ENCODE peak calls at places on chromosomes 4 and X, in four cellular contexts. Y, C, Z and I are unnamed samples.

GRCh38 chr4:4256799-4257198 is 8.8 kb upstream of the TMEM128 start:
- DNase-seq in Y (peak; percentile 50), C (no peak), Z (no peak), I (no peak)

GRCh38 chr4:1065732-1066131 is 47.6 kb downstream of the RNF212 start:
- DNase-seq in Y (no peak), C (no peak), Z (no peak), I (no peak)

GRCh38 chr4:55866973-55867574 is 13.6 kb downstream of the EXOC1 start:
- DNase-seq in Y (no peak), C (peak; percentile 74), Z (peak; percentile 18), I (peak; percentile 84)

GRCh38 chrX:71618787-71619186 is 476 bp upstream of the CXCR3 start:
- DNase-seq in Y (no peak), C (no peak), Z (no peak), I (no peak)

GRCh38 chr4:123826896-123827295 is 430.3 kb downstream of the SPRY1 start:
- DNase-seq in Y (no peak), C (peak; percentile 66), Z (no peak), I (peak; percentile 49)

GRCh38 chr4:6250235-6250983 is 19.2 kb upstream of the WFS1 start:
- DNase-seq in Y (peak; percentile 75), C (peak; percentile 59), Z (peak; percentile 84), I (peak; percentile 66)

GRCh38 chr4:98939892-98940298 is 11.0 kb upstream of the EIF4E start:
- DNase-seq in Y (peak; percentile 32), C (peak; percentile 80), Z (peak; percentile 27), I (peak; percentile 76)

GRCh38 chr4:3518511-3518880 is 13.7 kb downstream of the LRPAP1 start:
- DNase-seq in Y (no peak), C (no peak), Z (no peak), I (no peak)

GRCh38 chr4:158007566-158007965 is 165.3 kb downstream of the GASK1B start:
- DNase-seq in Y (no peak), C (no peak), Z (no peak), I (no peak)

GRCh38 chr4:158005021-158005420 is 167.8 kb downstream of the GASK1B start:
- DNase-seq in Y (no peak), C (no peak), Z (no peak), I (no peak)

GRCh38 chr4:158006973-158007372 is 165.9 kb downstream of the GASK1B start:
- DNase-seq in Y (no peak), C (no peak), Z (no peak), I (no peak)

GRCh38 chr4:158010346-158010745 is 162.5 kb downstream of the GASK1B start:
- DNase-seq in Y (no peak), C (no peak), Z (peak; percentile 79), I (no peak)

DNA sequence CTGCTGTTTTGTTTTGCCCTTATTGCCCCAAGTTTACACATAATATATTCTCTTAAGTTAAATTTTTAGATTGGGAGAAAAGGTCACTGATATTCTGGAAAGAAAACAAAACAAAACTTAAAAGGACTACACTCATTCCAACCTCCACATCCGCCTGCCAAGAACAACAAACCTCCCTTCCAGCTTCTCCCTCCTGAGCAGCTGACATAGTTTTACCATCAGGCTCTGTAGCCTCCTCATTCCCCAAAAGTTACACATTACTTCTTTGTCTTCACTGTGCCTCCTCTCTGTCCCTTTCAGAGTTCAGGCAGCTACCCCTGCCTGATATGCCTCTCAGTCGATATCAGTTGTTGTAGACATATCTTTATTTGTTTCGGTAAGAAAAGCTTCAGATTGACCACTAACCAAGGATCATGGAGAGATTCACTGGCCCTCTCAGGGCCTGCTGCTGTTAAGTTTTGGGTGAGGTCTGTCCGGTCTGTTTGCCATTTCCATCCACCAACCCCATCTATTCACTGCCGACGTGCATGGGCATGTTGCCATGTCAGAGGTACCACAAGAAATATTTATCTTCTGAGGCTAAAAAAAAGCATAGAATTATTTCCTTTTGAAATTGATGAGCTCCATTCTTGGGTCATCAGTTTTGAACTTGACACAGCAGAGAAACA is 164.1 kb downstream of the GASK1B start:
- DNase-seq in Y (no peak), C (peak; percentile 63), Z (no peak), I (no peak)
- H4K8ac ChIP-seq in Y (no peak overlapping the region), C (no peak overlapping the region), Z (no peak overlapping the region), I (peak overlapping the region; percentile 54)

GRCh38 chr4:2080429-2081300 is 21.5 kb downstream of the NAT8L start:
- DNase-seq in Y (peak; percentile 21), C (no peak), Z (no peak), I (no peak)
- H4K91ac ChIP-seq in Y (no peak overlapping the region), C (no peak overlapping the region), Z (no peak overlapping the region), I (no peak overlapping the region)

DNA sequence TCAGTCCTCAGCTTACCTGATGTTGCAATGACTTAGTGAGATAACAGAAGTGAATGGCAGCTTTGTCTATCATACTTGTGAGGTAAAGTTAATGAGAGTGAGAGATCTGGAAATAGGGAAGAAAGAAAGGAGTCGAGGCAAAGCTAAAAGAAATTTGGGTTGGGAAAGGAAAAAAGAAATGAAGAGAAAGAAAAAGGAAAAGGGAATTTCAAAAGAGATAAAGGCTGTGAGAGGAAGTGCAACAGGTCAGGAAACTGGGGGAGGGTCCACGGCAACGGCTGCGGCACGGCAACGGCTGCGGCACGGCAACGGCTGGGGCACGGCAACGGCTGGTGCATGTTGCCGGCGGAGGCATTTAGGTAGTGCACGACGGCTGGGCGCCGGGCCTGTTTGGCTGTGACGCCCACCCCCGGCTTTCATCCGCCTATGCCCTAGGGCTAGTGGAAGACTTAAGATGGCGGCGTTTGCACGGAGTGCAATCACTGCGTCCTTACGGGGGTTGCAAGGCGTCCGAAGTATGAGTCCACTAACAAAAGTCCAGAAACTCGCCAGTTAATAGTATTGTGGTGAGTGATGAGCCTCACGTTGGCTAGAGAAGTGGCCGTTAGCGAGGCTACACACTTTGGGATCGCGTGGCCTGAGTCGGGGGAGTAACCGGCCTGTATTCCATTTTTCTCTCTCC is 359.9 kb upstream of the ZCCHC13 start:
- DNase-seq in Y (peak; percentile 94), C (peak; percentile 91), Z (peak; percentile 59), I (peak; percentile 86)
- H4K8ac ChIP-seq in Y (peak overlapping the region; percentile 74), C (peak overlapping the region; percentile 94), Z (no peak overlapping the region), I (no peak overlapping the region)

GRCh38 chr4:173170210-173170778 is 1.7 kb downstream of the GALNT7 start:
- DNase-seq in Y (no peak), C (no peak), Z (no peak), I (peak; percentile 40)

GRCh38 chr4:173168396-173169177 is at the start of gene GALNT7:
- DNase-seq in Y (peak; percentile 88), C (peak; percentile 52), Z (peak; percentile 68), I (peak; percentile 69)

GRCh38 chr4:173171098-173171497 is 2.5 kb downstream of the GALNT7 start:
- DNase-seq in Y (no peak), C (peak; percentile 52), Z (no peak), I (peak; percentile 60)

GRCh38 chr4:173169178-173169427 is 492 bp downstream of the GALNT7 start:
- DNase-seq in Y (no peak), C (no peak), Z (no peak), I (no peak)

GRCh38 chr4:173169428-173170209 is 1.0 kb downstream of the GALNT7 start:
- DNase-seq in Y (peak; percentile 64), C (peak; percentile 62), Z (peak; percentile 70), I (peak; percentile 73)
- H4K91ac ChIP-seq in Y (no peak overlapping the region), C (no peak overlapping the region), Z (no peak overlapping the region), I (peak overlapping the region; percentile 61)

GRCh38 chr4:57131849-57132745 is 21.9 kb upstream of the IGFBP7 start:
- DNase-seq in Y (no peak), C (peak; percentile 24), Z (no peak), I (no peak)
- H4K8ac ChIP-seq in Y (no peak overlapping the region), C (no peak overlapping the region), Z (no peak overlapping the region), I (no peak overlapping the region)